ENCODE peak calls at places on chromosomes 11 and 22, in six cellular contexts. One of them, this sample, is unnamed.
A peak's percentile ranks its signal among the peaks of the same experiment; 100 is the strongest.

GRCh38 chr11:117535201-117535869 is 207.7 kb downstream of the CEP164 start:
- ATAC-seq in omental fat pad: no peak
- ATAC-seq in activated naive CD4-positive, alpha-beta T cell treated with anti-CD3 and anti-CD28 coated beads, Interleukin-2, amount 50 U/mL, for 72 hours: no peak
- ATAC-seq in stimulated activated effector memory CD8-positive, alpha-beta T cell treated with anti-CD3 and anti-CD28 coated beads, Interleukin-12 subunit alpha, Interleukin-12 subunit beta, amount 100 ng/mL, for 72 hours: peak; percentile 9
- ATAC-seq in Right ventricle myocardium superior: peak; percentile 65
- ATAC-seq in heart left ventricle: peak; percentile 22
- ATAC-seq in this sample: no peak

GRCh38 chr11:69711824-69712801 is 8.3 kb upstream of the FGF19 start:
- ATAC-seq in activated naive CD4-positive, alpha-beta T cell treated with anti-CD3 and anti-CD28 coated beads, Interleukin-2, amount 50 U/mL, for 72 hours: peak; percentile 61
- ATAC-seq in heart left ventricle: no peak
- ATAC-seq in Right ventricle myocardium superior: no peak
- ATAC-seq in omental fat pad: no peak
- ATAC-seq in stimulated activated effector memory CD8-positive, alpha-beta T cell treated with anti-CD3 and anti-CD28 coated beads, Interleukin-12 subunit alpha, Interleukin-12 subunit beta, amount 100 ng/mL, for 72 hours: no peak
- ATAC-seq in this sample: no peak

GRCh38 chr22:39994046-39994565 is 648 bp upstream of the FAM83F start:
- ATAC-seq in Right ventricle myocardium superior: no peak
- ATAC-seq in activated naive CD4-positive, alpha-beta T cell treated with anti-CD3 and anti-CD28 coated beads, Interleukin-2, amount 50 U/mL, for 72 hours: peak; percentile 81
- ATAC-seq in omental fat pad: no peak
- ATAC-seq in heart left ventricle: no peak
- ATAC-seq in stimulated activated effector memory CD8-positive, alpha-beta T cell treated with anti-CD3 and anti-CD28 coated beads, Interleukin-12 subunit alpha, Interleukin-12 subunit beta, amount 100 ng/mL, for 72 hours: peak; percentile 57
- ATAC-seq in this sample: peak; percentile 65

GRCh38 chr11:128658499-128658898 is 35.4 kb upstream of the FLI1 start:
- ATAC-seq in stimulated activated effector memory CD8-positive, alpha-beta T cell treated with anti-CD3 and anti-CD28 coated beads, Interleukin-12 subunit alpha, Interleukin-12 subunit beta, amount 100 ng/mL, for 72 hours: no peak
- ATAC-seq in heart left ventricle: peak; percentile 37
- ATAC-seq in Right ventricle myocardium superior: peak; percentile 36
- ATAC-seq in omental fat pad: no peak
- ATAC-seq in activated naive CD4-positive, alpha-beta T cell treated with anti-CD3 and anti-CD28 coated beads, Interleukin-2, amount 50 U/mL, for 72 hours: no peak
- ATAC-seq in this sample: no peak

GRCh38 chr22:24727218-24727851 is 47.2 kb downstream of the PIWIL3 start:
- ATAC-seq in omental fat pad: no peak
- ATAC-seq in activated naive CD4-positive, alpha-beta T cell treated with anti-CD3 and anti-CD28 coated beads, Interleukin-2, amount 50 U/mL, for 72 hours: no peak
- ATAC-seq in stimulated activated effector memory CD8-positive, alpha-beta T cell treated with anti-CD3 and anti-CD28 coated beads, Interleukin-12 subunit alpha, Interleukin-12 subunit beta, amount 100 ng/mL, for 72 hours: no peak
- ATAC-seq in heart left ventricle: peak; percentile 46
- ATAC-seq in Right ventricle myocardium superior: peak; percentile 42
- ATAC-seq in this sample: no peak

GRCh38 chr11:86800956-86801264 is 568 bp downstream of the PRSS23 start:
- ATAC-seq in stimulated activated effector memory CD8-positive, alpha-beta T cell treated with anti-CD3 and anti-CD28 coated beads, Interleukin-12 subunit alpha, Interleukin-12 subunit beta, amount 100 ng/mL, for 72 hours: no peak
- ATAC-seq in Right ventricle myocardium superior: no peak
- ATAC-seq in omental fat pad: peak; percentile 0
- ATAC-seq in heart left ventricle: no peak
- ATAC-seq in activated naive CD4-positive, alpha-beta T cell treated with anti-CD3 and anti-CD28 coated beads, Interleukin-2, amount 50 U/mL, for 72 hours: no peak
- ATAC-seq in this sample: no peak

GRCh38 chr11:60307507-60308195 is 19.4 kb upstream of the MS4A6E start:
- ATAC-seq in stimulated activated effector memory CD8-positive, alpha-beta T cell treated with anti-CD3 and anti-CD28 coated beads, Interleukin-12 subunit alpha, Interleukin-12 subunit beta, amount 100 ng/mL, for 72 hours: peak; percentile 89
- ATAC-seq in activated naive CD4-positive, alpha-beta T cell treated with anti-CD3 and anti-CD28 coated beads, Interleukin-2, amount 50 U/mL, for 72 hours: peak; percentile 85
- ATAC-seq in Right ventricle myocardium superior: no peak
- ATAC-seq in heart left ventricle: no peak
- ATAC-seq in omental fat pad: no peak
- ATAC-seq in this sample: peak; percentile 88

GRCh38 chr11:102415252-102415916 is 37.2 kb downstream of the TMEM123 start:
- ATAC-seq in omental fat pad: no peak
- ATAC-seq in Right ventricle myocardium superior: no peak
- ATAC-seq in activated naive CD4-positive, alpha-beta T cell treated with anti-CD3 and anti-CD28 coated beads, Interleukin-2, amount 50 U/mL, for 72 hours: peak; percentile 32
- ATAC-seq in stimulated activated effector memory CD8-positive, alpha-beta T cell treated with anti-CD3 and anti-CD28 coated beads, Interleukin-12 subunit alpha, Interleukin-12 subunit beta, amount 100 ng/mL, for 72 hours: peak; percentile 76
- ATAC-seq in heart left ventricle: no peak
- ATAC-seq in this sample: peak; percentile 56

GRCh38 chr11:123516238-123516637 is 86.2 kb downstream of the GRAMD1B start:
- ATAC-seq in omental fat pad: no peak
- ATAC-seq in activated naive CD4-positive, alpha-beta T cell treated with anti-CD3 and anti-CD28 coated beads, Interleukin-2, amount 50 U/mL, for 72 hours: no peak
- ATAC-seq in Right ventricle myocardium superior: no peak
- ATAC-seq in heart left ventricle: no peak
- ATAC-seq in stimulated activated effector memory CD8-positive, alpha-beta T cell treated with anti-CD3 and anti-CD28 coated beads, Interleukin-12 subunit alpha, Interleukin-12 subunit beta, amount 100 ng/mL, for 72 hours: no peak
- ATAC-seq in this sample: no peak

GRCh38 chr22:20588092-20588842 is 80.9 kb downstream of the MED15 start:
- ATAC-seq in heart left ventricle: no peak
- ATAC-seq in Right ventricle myocardium superior: no peak
- ATAC-seq in activated naive CD4-positive, alpha-beta T cell treated with anti-CD3 and anti-CD28 coated beads, Interleukin-2, amount 50 U/mL, for 72 hours: no peak
- ATAC-seq in stimulated activated effector memory CD8-positive, alpha-beta T cell treated with anti-CD3 and anti-CD28 coated beads, Interleukin-12 subunit alpha, Interleukin-12 subunit beta, amount 100 ng/mL, for 72 hours: no peak
- ATAC-seq in omental fat pad: no peak
- ATAC-seq in this sample: no peak

GRCh38 chr11:12077535-12078280 is 32.7 kb upstream of the MICAL2 start:
- ATAC-seq in Right ventricle myocardium superior: no peak
- ATAC-seq in omental fat pad: no peak
- ATAC-seq in stimulated activated effector memory CD8-positive, alpha-beta T cell treated with anti-CD3 and anti-CD28 coated beads, Interleukin-12 subunit alpha, Interleukin-12 subunit beta, amount 100 ng/mL, for 72 hours: peak; percentile 48
- ATAC-seq in activated naive CD4-positive, alpha-beta T cell treated with anti-CD3 and anti-CD28 coated beads, Interleukin-2, amount 50 U/mL, for 72 hours: no peak
- ATAC-seq in heart left ventricle: no peak
- ATAC-seq in this sample: peak; percentile 52

GRCh38 chr11:20459865-20460264 is 72.3 kb downstream of the PRMT3 start:
- ATAC-seq in heart left ventricle: no peak
- ATAC-seq in activated naive CD4-positive, alpha-beta T cell treated with anti-CD3 and anti-CD28 coated beads, Interleukin-2, amount 50 U/mL, for 72 hours: no peak
- ATAC-seq in Right ventricle myocardium superior: no peak
- ATAC-seq in omental fat pad: peak; percentile 68
- ATAC-seq in stimulated activated effector memory CD8-positive, alpha-beta T cell treated with anti-CD3 and anti-CD28 coated beads, Interleukin-12 subunit alpha, Interleukin-12 subunit beta, amount 100 ng/mL, for 72 hours: no peak
- ATAC-seq in this sample: no peak

GRCh38 chr22:25484498-25484897 is 80.0 kb upstream of the GRK3 start:
- ATAC-seq in activated naive CD4-positive, alpha-beta T cell treated with anti-CD3 and anti-CD28 coated beads, Interleukin-2, amount 50 U/mL, for 72 hours: peak; percentile 74
- ATAC-seq in omental fat pad: no peak
- ATAC-seq in stimulated activated effector memory CD8-positive, alpha-beta T cell treated with anti-CD3 and anti-CD28 coated beads, Interleukin-12 subunit alpha, Interleukin-12 subunit beta, amount 100 ng/mL, for 72 hours: peak; percentile 54
- ATAC-seq in Right ventricle myocardium superior: no peak
- ATAC-seq in heart left ventricle: no peak
- ATAC-seq in this sample: peak; percentile 66

GRCh38 chr22:37552560-37553163 is 7.6 kb upstream of the CDC42EP1 start:
- ATAC-seq in heart left ventricle: peak; percentile 82
- ATAC-seq in activated naive CD4-positive, alpha-beta T cell treated with anti-CD3 and anti-CD28 coated beads, Interleukin-2, amount 50 U/mL, for 72 hours: no peak
- ATAC-seq in Right ventricle myocardium superior: peak; percentile 69
- ATAC-seq in stimulated activated effector memory CD8-positive, alpha-beta T cell treated with anti-CD3 and anti-CD28 coated beads, Interleukin-12 subunit alpha, Interleukin-12 subunit beta, amount 100 ng/mL, for 72 hours: no peak
- ATAC-seq in omental fat pad: no peak
- ATAC-seq in this sample: no peak

GRCh38 chr11:92457250-92457649 is 232.6 kb downstream of the FAT3 start:
- ATAC-seq in stimulated activated effector memory CD8-positive, alpha-beta T cell treated with anti-CD3 and anti-CD28 coated beads, Interleukin-12 subunit alpha, Interleukin-12 subunit beta, amount 100 ng/mL, for 72 hours: no peak
- ATAC-seq in Right ventricle myocardium superior: no peak
- ATAC-seq in activated naive CD4-positive, alpha-beta T cell treated with anti-CD3 and anti-CD28 coated beads, Interleukin-2, amount 50 U/mL, for 72 hours: no peak
- ATAC-seq in omental fat pad: no peak
- ATAC-seq in heart left ventricle: no peak
- ATAC-seq in this sample: no peak

GRCh38 chr11:88043149-88043548 is 132.1 kb downstream of the RAB38 start:
- ATAC-seq in activated naive CD4-positive, alpha-beta T cell treated with anti-CD3 and anti-CD28 coated beads, Interleukin-2, amount 50 U/mL, for 72 hours: no peak
- ATAC-seq in heart left ventricle: no peak
- ATAC-seq in omental fat pad: no peak
- ATAC-seq in Right ventricle myocardium superior: no peak
- ATAC-seq in stimulated activated effector memory CD8-positive, alpha-beta T cell treated with anti-CD3 and anti-CD28 coated beads, Interleukin-12 subunit alpha, Interleukin-12 subunit beta, amount 100 ng/mL, for 72 hours: no peak
- ATAC-seq in this sample: no peak

GRCh38 chr11:133945087-133945974 is 11.4 kb downstream of the IGSF9B start:
- ATAC-seq in heart left ventricle: peak; percentile 72
- ATAC-seq in Right ventricle myocardium superior: peak; percentile 65
- ATAC-seq in stimulated activated effector memory CD8-positive, alpha-beta T cell treated with anti-CD3 and anti-CD28 coated beads, Interleukin-12 subunit alpha, Interleukin-12 subunit beta, amount 100 ng/mL, for 72 hours: peak; percentile 89
- ATAC-seq in activated naive CD4-positive, alpha-beta T cell treated with anti-CD3 and anti-CD28 coated beads, Interleukin-2, amount 50 U/mL, for 72 hours: peak; percentile 83
- ATAC-seq in omental fat pad: peak; percentile 82
- ATAC-seq in this sample: peak; percentile 80

GRCh38 chr11:12469451-12469850 is 92.1 kb downstream of the PARVA start:
- ATAC-seq in omental fat pad: peak; percentile 34
- ATAC-seq in Right ventricle myocardium superior: peak; percentile 41
- ATAC-seq in activated naive CD4-positive, alpha-beta T cell treated with anti-CD3 and anti-CD28 coated beads, Interleukin-2, amount 50 U/mL, for 72 hours: no peak
- ATAC-seq in heart left ventricle: peak; percentile 42
- ATAC-seq in stimulated activated effector memory CD8-positive, alpha-beta T cell treated with anti-CD3 and anti-CD28 coated beads, Interleukin-12 subunit alpha, Interleukin-12 subunit beta, amount 100 ng/mL, for 72 hours: no peak
- ATAC-seq in this sample: no peak

GRCh38 chr11:36488096-36488495 is 22.0 kb downstream of the TRAF6 start:
- ATAC-seq in activated naive CD4-positive, alpha-beta T cell treated with anti-CD3 and anti-CD28 coated beads, Interleukin-2, amount 50 U/mL, for 72 hours: no peak
- ATAC-seq in Right ventricle myocardium superior: no peak
- ATAC-seq in stimulated activated effector memory CD8-positive, alpha-beta T cell treated with anti-CD3 and anti-CD28 coated beads, Interleukin-12 subunit alpha, Interleukin-12 subunit beta, amount 100 ng/mL, for 72 hours: peak; percentile 31
- ATAC-seq in heart left ventricle: no peak
- ATAC-seq in omental fat pad: no peak
- ATAC-seq in this sample: no peak

GRCh38 chr11:2531987-2532703 is 87.3 kb downstream of the KCNQ1 start:
- ATAC-seq in stimulated activated effector memory CD8-positive, alpha-beta T cell treated with anti-CD3 and anti-CD28 coated beads, Interleukin-12 subunit alpha, Interleukin-12 subunit beta, amount 100 ng/mL, for 72 hours: no peak
- ATAC-seq in omental fat pad: no peak
- ATAC-seq in Right ventricle myocardium superior: peak; percentile 2
- ATAC-seq in heart left ventricle: peak; percentile 0
- ATAC-seq in activated naive CD4-positive, alpha-beta T cell treated with anti-CD3 and anti-CD28 coated beads, Interleukin-2, amount 50 U/mL, for 72 hours: no peak
- ATAC-seq in this sample: no peak

GRCh38 chr11:114876231-114876630 is 197.9 kb downstream of the NXPE2 start:
- ATAC-seq in heart left ventricle: no peak
- ATAC-seq in stimulated activated effector memory CD8-positive, alpha-beta T cell treated with anti-CD3 and anti-CD28 coated beads, Interleukin-12 subunit alpha, Interleukin-12 subunit beta, amount 100 ng/mL, for 72 hours: no peak
- ATAC-seq in activated naive CD4-positive, alpha-beta T cell treated with anti-CD3 and anti-CD28 coated beads, Interleukin-2, amount 50 U/mL, for 72 hours: no peak
- ATAC-seq in Right ventricle myocardium superior: no peak
- ATAC-seq in omental fat pad: no peak
- ATAC-seq in this sample: no peak

GRCh38 chr11:72225411-72225951 is 914 bp downstream of the INPPL1 start:
- ATAC-seq in heart left ventricle: no peak
- ATAC-seq in activated naive CD4-positive, alpha-beta T cell treated with anti-CD3 and anti-CD28 coated beads, Interleukin-2, amount 50 U/mL, for 72 hours: peak; percentile 8
- ATAC-seq in stimulated activated effector memory CD8-positive, alpha-beta T cell treated with anti-CD3 and anti-CD28 coated beads, Interleukin-12 subunit alpha, Interleukin-12 subunit beta, amount 100 ng/mL, for 72 hours: peak; percentile 71
- ATAC-seq in omental fat pad: no peak
- ATAC-seq in Right ventricle myocardium superior: no peak
- ATAC-seq in this sample: peak; percentile 27

GRCh38 chr11:46463701-46464100 is 72.1 kb upstream of the CHRM4 start:
- ATAC-seq in activated naive CD4-positive, alpha-beta T cell treated with anti-CD3 and anti-CD28 coated beads, Interleukin-2, amount 50 U/mL, for 72 hours: no peak
- ATAC-seq in stimulated activated effector memory CD8-positive, alpha-beta T cell treated with anti-CD3 and anti-CD28 coated beads, Interleukin-12 subunit alpha, Interleukin-12 subunit beta, amount 100 ng/mL, for 72 hours: no peak
- ATAC-seq in Right ventricle myocardium superior: no peak
- ATAC-seq in omental fat pad: no peak
- ATAC-seq in heart left ventricle: no peak
- ATAC-seq in this sample: no peak

GRCh38 chr11:32103941-32104340 is 13.1 kb downstream of the RCN1 start:
- ATAC-seq in activated naive CD4-positive, alpha-beta T cell treated with anti-CD3 and anti-CD28 coated beads, Interleukin-2, amount 50 U/mL, for 72 hours: no peak
- ATAC-seq in Right ventricle myocardium superior: no peak
- ATAC-seq in omental fat pad: no peak
- ATAC-seq in stimulated activated effector memory CD8-positive, alpha-beta T cell treated with anti-CD3 and anti-CD28 coated beads, Interleukin-12 subunit alpha, Interleukin-12 subunit beta, amount 100 ng/mL, for 72 hours: no peak
- ATAC-seq in heart left ventricle: no peak
- ATAC-seq in this sample: no peak

GRCh38 chr22:50262460-50262911 is 1.0 kb upstream of the MAPK12 start:
- ATAC-seq in stimulated activated effector memory CD8-positive, alpha-beta T cell treated with anti-CD3 and anti-CD28 coated beads, Interleukin-12 subunit alpha, Interleukin-12 subunit beta, amount 100 ng/mL, for 72 hours: no peak
- ATAC-seq in activated naive CD4-positive, alpha-beta T cell treated with anti-CD3 and anti-CD28 coated beads, Interleukin-2, amount 50 U/mL, for 72 hours: peak; percentile 15
- ATAC-seq in heart left ventricle: no peak
- ATAC-seq in omental fat pad: no peak
- ATAC-seq in Right ventricle myocardium superior: no peak
- ATAC-seq in this sample: no peak

GRCh38 chr11:114377612-114378267 is 22.6 kb downstream of the C11orf71 start:
- ATAC-seq in heart left ventricle: no peak
- ATAC-seq in stimulated activated effector memory CD8-positive, alpha-beta T cell treated with anti-CD3 and anti-CD28 coated beads, Interleukin-12 subunit alpha, Interleukin-12 subunit beta, amount 100 ng/mL, for 72 hours: no peak
- ATAC-seq in Right ventricle myocardium superior: no peak
- ATAC-seq in omental fat pad: no peak
- ATAC-seq in activated naive CD4-positive, alpha-beta T cell treated with anti-CD3 and anti-CD28 coated beads, Interleukin-2, amount 50 U/mL, for 72 hours: no peak
- ATAC-seq in this sample: peak; percentile 38

GRCh38 chr11:3021125-3021524 is 29.0 kb upstream of the NAP1L4 start:
- ATAC-seq in heart left ventricle: peak; percentile 68
- ATAC-seq in Right ventricle myocardium superior: peak; percentile 83
- ATAC-seq in omental fat pad: no peak
- ATAC-seq in activated naive CD4-positive, alpha-beta T cell treated with anti-CD3 and anti-CD28 coated beads, Interleukin-2, amount 50 U/mL, for 72 hours: peak; percentile 45
- ATAC-seq in stimulated activated effector memory CD8-positive, alpha-beta T cell treated with anti-CD3 and anti-CD28 coated beads, Interleukin-12 subunit alpha, Interleukin-12 subunit beta, amount 100 ng/mL, for 72 hours: peak; percentile 79
- ATAC-seq in this sample: peak; percentile 63

GRCh38 chr22:25878933-25879332 is 136.9 kb downstream of the MYO18B start:
- ATAC-seq in stimulated activated effector memory CD8-positive, alpha-beta T cell treated with anti-CD3 and anti-CD28 coated beads, Interleukin-12 subunit alpha, Interleukin-12 subunit beta, amount 100 ng/mL, for 72 hours: no peak
- ATAC-seq in heart left ventricle: no peak
- ATAC-seq in omental fat pad: no peak
- ATAC-seq in activated naive CD4-positive, alpha-beta T cell treated with anti-CD3 and anti-CD28 coated beads, Interleukin-2, amount 50 U/mL, for 72 hours: no peak
- ATAC-seq in Right ventricle myocardium superior: no peak
- ATAC-seq in this sample: no peak

GRCh38 chr11:41498726-41499125 is 39.3 kb upstream of the LRRC4C start:
- ATAC-seq in stimulated activated effector memory CD8-positive, alpha-beta T cell treated with anti-CD3 and anti-CD28 coated beads, Interleukin-12 subunit alpha, Interleukin-12 subunit beta, amount 100 ng/mL, for 72 hours: no peak
- ATAC-seq in heart left ventricle: no peak
- ATAC-seq in Right ventricle myocardium superior: no peak
- ATAC-seq in omental fat pad: no peak
- ATAC-seq in activated naive CD4-positive, alpha-beta T cell treated with anti-CD3 and anti-CD28 coated beads, Interleukin-2, amount 50 U/mL, for 72 hours: no peak
- ATAC-seq in this sample: no peak

GRCh38 chr11:74278721-74279148 is 32.7 kb downstream of the P4HA3 start:
- ATAC-seq in stimulated activated effector memory CD8-positive, alpha-beta T cell treated with anti-CD3 and anti-CD28 coated beads, Interleukin-12 subunit alpha, Interleukin-12 subunit beta, amount 100 ng/mL, for 72 hours: no peak
- ATAC-seq in activated naive CD4-positive, alpha-beta T cell treated with anti-CD3 and anti-CD28 coated beads, Interleukin-2, amount 50 U/mL, for 72 hours: no peak
- ATAC-seq in heart left ventricle: peak; percentile 61
- ATAC-seq in Right ventricle myocardium superior: no peak
- ATAC-seq in omental fat pad: peak; percentile 94
- ATAC-seq in this sample: no peak

GRCh38 chr22:18152519-18152918 is 2.5 kb downstream of the USP18 start:
- ATAC-seq in heart left ventricle: no peak
- ATAC-seq in omental fat pad: no peak
- ATAC-seq in Right ventricle myocardium superior: no peak
- ATAC-seq in activated naive CD4-positive, alpha-beta T cell treated with anti-CD3 and anti-CD28 coated beads, Interleukin-2, amount 50 U/mL, for 72 hours: no peak
- ATAC-seq in stimulated activated effector memory CD8-positive, alpha-beta T cell treated with anti-CD3 and anti-CD28 coated beads, Interleukin-12 subunit alpha, Interleukin-12 subunit beta, amount 100 ng/mL, for 72 hours: peak; percentile 32
- ATAC-seq in this sample: no peak

GRCh38 chr11:119617343-119617713 is 111.7 kb downstream of the NECTIN1 start:
- ATAC-seq in stimulated activated effector memory CD8-positive, alpha-beta T cell treated with anti-CD3 and anti-CD28 coated beads, Interleukin-12 subunit alpha, Interleukin-12 subunit beta, amount 100 ng/mL, for 72 hours: no peak
- ATAC-seq in omental fat pad: no peak
- ATAC-seq in Right ventricle myocardium superior: no peak
- ATAC-seq in heart left ventricle: no peak
- ATAC-seq in activated naive CD4-positive, alpha-beta T cell treated with anti-CD3 and anti-CD28 coated beads, Interleukin-2, amount 50 U/mL, for 72 hours: no peak
- ATAC-seq in this sample: no peak

GRCh38 chr11:26944866-26945664 is 48.8 kb upstream of the FIBIN start:
- ATAC-seq in activated naive CD4-positive, alpha-beta T cell treated with anti-CD3 and anti-CD28 coated beads, Interleukin-2, amount 50 U/mL, for 72 hours: no peak
- ATAC-seq in heart left ventricle: no peak
- ATAC-seq in stimulated activated effector memory CD8-positive, alpha-beta T cell treated with anti-CD3 and anti-CD28 coated beads, Interleukin-12 subunit alpha, Interleukin-12 subunit beta, amount 100 ng/mL, for 72 hours: no peak
- ATAC-seq in omental fat pad: no peak
- ATAC-seq in Right ventricle myocardium superior: no peak
- ATAC-seq in this sample: no peak

GRCh38 chr11:128574576-128575011 is 12.8 kb downstream of the ETS1 start:
- ATAC-seq in stimulated activated effector memory CD8-positive, alpha-beta T cell treated with anti-CD3 and anti-CD28 coated beads, Interleukin-12 subunit alpha, Interleukin-12 subunit beta, amount 100 ng/mL, for 72 hours: peak; percentile 65
- ATAC-seq in Right ventricle myocardium superior: no peak
- ATAC-seq in heart left ventricle: no peak
- ATAC-seq in omental fat pad: no peak
- ATAC-seq in activated naive CD4-positive, alpha-beta T cell treated with anti-CD3 and anti-CD28 coated beads, Interleukin-2, amount 50 U/mL, for 72 hours: peak; percentile 96
- ATAC-seq in this sample: peak; percentile 89

GRCh38 chr22:26762503-26763170 is 105.2 kb downstream of the MIAT start:
- ATAC-seq in stimulated activated effector memory CD8-positive, alpha-beta T cell treated with anti-CD3 and anti-CD28 coated beads, Interleukin-12 subunit alpha, Interleukin-12 subunit beta, amount 100 ng/mL, for 72 hours: no peak
- ATAC-seq in omental fat pad: no peak
- ATAC-seq in Right ventricle myocardium superior: no peak
- ATAC-seq in heart left ventricle: no peak
- ATAC-seq in activated naive CD4-positive, alpha-beta T cell treated with anti-CD3 and anti-CD28 coated beads, Interleukin-2, amount 50 U/mL, for 72 hours: no peak
- ATAC-seq in this sample: no peak